ENCODE peak calls at places on chromosomes 16 and 17, in eight cellular contexts. One of them, this sample, is unnamed.

GRCh38 chr17:35116845-35117244 is 2.8 kb downstream of the RAD51D start:
- DNase-seq in mammary epithelial cell: no peak
- DNase-seq in heart left ventricle: no peak
- DNase-seq in tibial artery: no peak
- DNase-seq in mucosa of descending colon: no peak
- DNase-seq in adrenal gland: no peak
- DNase-seq in CD8-positive, alpha-beta T cell: no peak
- DNase-seq in Panc1: no peak
- DNase-seq in this sample: no peak

GRCh38 chr17:63446218-63446980 is at the start of gene CYB561:
- DNase-seq in Panc1: no peak
- DNase-seq in CD8-positive, alpha-beta T cell: peak; percentile 31
- DNase-seq in heart left ventricle: peak; percentile 82
- DNase-seq in mammary epithelial cell: peak; percentile 63
- DNase-seq in adrenal gland: peak; percentile 83
- DNase-seq in tibial artery: peak; percentile 84
- DNase-seq in mucosa of descending colon: peak; percentile 86
- DNase-seq in this sample: peak; percentile 66

GRCh38 chr17:50681260-50682200 is 26.2 kb downstream of the ANKRD40 start:
- DNase-seq in mucosa of descending colon: peak; percentile 71
- DNase-seq in adrenal gland: no peak
- DNase-seq in Panc1: no peak
- DNase-seq in heart left ventricle: peak; percentile 51
- DNase-seq in mammary epithelial cell: no peak
- DNase-seq in tibial artery: peak; percentile 70
- DNase-seq in CD8-positive, alpha-beta T cell: no peak
- DNase-seq in this sample: no peak

GRCh38 chr17:19336938-19337711 is 25.4 kb downstream of the B9D1 start:
- DNase-seq in Panc1: no peak
- DNase-seq in heart left ventricle: peak; percentile 57
- DNase-seq in tibial artery: no peak
- DNase-seq in adrenal gland: peak; percentile 19
- DNase-seq in mucosa of descending colon: no peak
- DNase-seq in mammary epithelial cell: no peak
- DNase-seq in CD8-positive, alpha-beta T cell: no peak
- DNase-seq in this sample: no peak

GRCh38 chr17:27997522-27997921 is 45.0 kb upstream of the NLK start:
- DNase-seq in mucosa of descending colon: no peak
- DNase-seq in CD8-positive, alpha-beta T cell: no peak
- DNase-seq in heart left ventricle: no peak
- DNase-seq in adrenal gland: no peak
- DNase-seq in Panc1: no peak
- DNase-seq in mammary epithelial cell: no peak
- DNase-seq in tibial artery: no peak
- DNase-seq in this sample: no peak

GRCh38 chr16:78563905-78564304 is 464.5 kb downstream of the WWOX start:
- DNase-seq in tibial artery: no peak
- DNase-seq in Panc1: no peak
- DNase-seq in heart left ventricle: no peak
- DNase-seq in adrenal gland: no peak
- DNase-seq in mammary epithelial cell: peak; percentile 20
- DNase-seq in mucosa of descending colon: no peak
- DNase-seq in CD8-positive, alpha-beta T cell: no peak
- DNase-seq in this sample: no peak

GRCh38 chr17:35299108-35299507 is 56.2 kb downstream of the SLFN5 start:
- DNase-seq in mucosa of descending colon: peak; percentile 39
- DNase-seq in mammary epithelial cell: peak; percentile 88
- DNase-seq in Panc1: no peak
- DNase-seq in CD8-positive, alpha-beta T cell: no peak
- DNase-seq in heart left ventricle: no peak
- DNase-seq in tibial artery: no peak
- DNase-seq in adrenal gland: no peak
- DNase-seq in this sample: no peak

GRCh38 chr17:4144411-4144747 is 1.4 kb downstream of the CYB5D2 start:
- DNase-seq in tibial artery: no peak
- DNase-seq in Panc1: no peak
- DNase-seq in adrenal gland: no peak
- DNase-seq in mucosa of descending colon: no peak
- DNase-seq in heart left ventricle: no peak
- DNase-seq in CD8-positive, alpha-beta T cell: no peak
- DNase-seq in mammary epithelial cell: no peak
- DNase-seq in this sample: no peak

GRCh38 chr17:10166181-10166935 is 32.0 kb downstream of the GAS7 start:
- DNase-seq in tibial artery: no peak
- DNase-seq in mammary epithelial cell: no peak
- DNase-seq in mucosa of descending colon: no peak
- DNase-seq in adrenal gland: no peak
- DNase-seq in Panc1: no peak
- DNase-seq in CD8-positive, alpha-beta T cell: no peak
- DNase-seq in heart left ventricle: no peak
- DNase-seq in this sample: no peak

GRCh38 chr17:40598928-40599627 is 33.8 kb upstream of the CCR7 start:
- DNase-seq in heart left ventricle: no peak
- DNase-seq in tibial artery: peak; percentile 90
- DNase-seq in Panc1: no peak
- DNase-seq in adrenal gland: no peak
- DNase-seq in CD8-positive, alpha-beta T cell: peak; percentile 88
- DNase-seq in mammary epithelial cell: no peak
- DNase-seq in mucosa of descending colon: peak; percentile 41
- DNase-seq in this sample: peak; percentile 58

GRCh38 chr17:19762515-19762961 is 14.4 kb upstream of the ALDH3A1 start:
- DNase-seq in CD8-positive, alpha-beta T cell: peak; percentile 27
- DNase-seq in mucosa of descending colon: peak; percentile 84
- DNase-seq in tibial artery: peak; percentile 89
- DNase-seq in Panc1: no peak
- DNase-seq in mammary epithelial cell: peak; percentile 35
- DNase-seq in heart left ventricle: peak; percentile 80
- DNase-seq in adrenal gland: peak; percentile 70
- DNase-seq in this sample: no peak

GRCh38 chr17:63550816-63551639 is 751 bp downstream of the DCAF7 start:
- DNase-seq in mammary epithelial cell: peak; percentile 33
- DNase-seq in tibial artery: no peak
- DNase-seq in heart left ventricle: no peak
- DNase-seq in Panc1: no peak
- DNase-seq in adrenal gland: no peak
- DNase-seq in CD8-positive, alpha-beta T cell: no peak
- DNase-seq in mucosa of descending colon: peak; percentile 23
- DNase-seq in this sample: no peak

GRCh38 chr17:49576906-49577650 is 1.4 kb downstream of the NXPH3 start:
- DNase-seq in Panc1: no peak
- DNase-seq in tibial artery: peak; percentile 74
- DNase-seq in CD8-positive, alpha-beta T cell: no peak
- DNase-seq in mucosa of descending colon: no peak
- DNase-seq in heart left ventricle: no peak
- DNase-seq in mammary epithelial cell: no peak
- DNase-seq in adrenal gland: no peak
- DNase-seq in this sample: no peak

GRCh38 chr17:68734202-68734825 is 133.1 kb upstream of the FAM20A start:
- DNase-seq in tibial artery: no peak
- DNase-seq in CD8-positive, alpha-beta T cell: no peak
- DNase-seq in mammary epithelial cell: no peak
- DNase-seq in heart left ventricle: no peak
- DNase-seq in mucosa of descending colon: no peak
- DNase-seq in Panc1: no peak
- DNase-seq in adrenal gland: no peak
- DNase-seq in this sample: no peak

GRCh38 chr17:35875439-35876139 is 4.6 kb downstream of the CCL5 start:
- DNase-seq in adrenal gland: no peak
- DNase-seq in heart left ventricle: no peak
- DNase-seq in tibial artery: no peak
- DNase-seq in CD8-positive, alpha-beta T cell: peak; percentile 39
- DNase-seq in mammary epithelial cell: no peak
- DNase-seq in Panc1: no peak
- DNase-seq in mucosa of descending colon: no peak
- DNase-seq in this sample: no peak

GRCh38 chr17:82656266-82656665 is 8.0 kb upstream of the WDR45B start:
- DNase-seq in heart left ventricle: no peak
- DNase-seq in CD8-positive, alpha-beta T cell: no peak
- DNase-seq in mammary epithelial cell: no peak
- DNase-seq in adrenal gland: no peak
- DNase-seq in Panc1: no peak
- DNase-seq in mucosa of descending colon: no peak
- DNase-seq in tibial artery: no peak
- DNase-seq in this sample: no peak
- H3K9me3 ChIP-seq in heart left ventricle: no peaks in the 10 kb centered on the region
- H3K9me3 ChIP-seq in CD8-positive, alpha-beta T cell: no peaks in the 10 kb centered on the region
- H3K9me3 ChIP-seq in mammary epithelial cell: no peaks in the 10 kb centered on the region
- H3K9me3 ChIP-seq in adrenal gland: no peaks in the 10 kb centered on the region
- H3K9me3 ChIP-seq in Panc1: no peaks in the 10 kb centered on the region
- H3K9me3 ChIP-seq in mucosa of descending colon: no peaks in the 10 kb centered on the region
- H3K9me3 ChIP-seq in tibial artery: no peaks in the 10 kb centered on the region
- H3K9me3 ChIP-seq in this sample: no peaks in the 10 kb centered on the region

GRCh38 chr16:34078697-34079096 is 619.3 kb downstream of the TP53TG3F start:
- DNase-seq in tibial artery: no peak
- DNase-seq in mammary epithelial cell: peak; percentile 38
- DNase-seq in heart left ventricle: no peak
- DNase-seq in adrenal gland: no peak
- DNase-seq in mucosa of descending colon: no peak
- DNase-seq in CD8-positive, alpha-beta T cell: no peak
- DNase-seq in Panc1: no peak
- DNase-seq in this sample: no peak
- H3K9me3 ChIP-seq in tibial artery: peaks cover 3% of the 10 kb centered on the region
- H3K9me3 ChIP-seq in mammary epithelial cell: peaks cover 87% of the 10 kb centered on the region
- H3K9me3 ChIP-seq in heart left ventricle: peaks cover 63% of the 10 kb centered on the region
- H3K9me3 ChIP-seq in adrenal gland: no peaks in the 10 kb centered on the region
- H3K9me3 ChIP-seq in mucosa of descending colon: peaks cover 96% of the 10 kb centered on the region
- H3K9me3 ChIP-seq in CD8-positive, alpha-beta T cell: no peaks in the 10 kb centered on the region
- H3K9me3 ChIP-seq in Panc1: no peaks in the 10 kb centered on the region
- H3K9me3 ChIP-seq in this sample: peaks cover 5% of the 10 kb centered on the region

DNA sequence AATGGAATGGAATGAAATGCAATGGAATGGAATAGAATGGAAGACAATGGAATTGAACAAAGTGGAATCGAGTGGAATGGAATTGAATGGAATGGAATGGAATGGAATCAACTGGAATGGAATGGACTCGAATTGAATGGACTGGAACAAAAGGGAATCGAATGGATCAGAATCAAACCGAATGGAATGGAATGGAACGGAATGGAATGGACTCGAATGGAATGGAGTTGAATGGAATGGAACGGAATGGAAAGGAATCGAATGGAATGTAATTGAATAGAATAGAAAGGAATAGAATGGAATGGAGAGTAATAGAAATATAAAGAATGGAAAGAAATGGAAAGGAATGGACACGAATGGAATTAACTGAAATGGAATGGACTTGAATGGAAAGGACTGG is 475.2 kb upstream of the WSB1 start:
- DNase-seq in CD8-positive, alpha-beta T cell: no peak
- DNase-seq in Panc1: no peak
- DNase-seq in mammary epithelial cell: peak; percentile 35
- DNase-seq in adrenal gland: no peak
- DNase-seq in mucosa of descending colon: no peak
- DNase-seq in tibial artery: no peak
- DNase-seq in heart left ventricle: no peak
- DNase-seq in this sample: no peak
- H3K9me3 ChIP-seq in CD8-positive, alpha-beta T cell: peaks cover 17% of the 10 kb centered on the region
- H3K9me3 ChIP-seq in Panc1: no peaks in the 10 kb centered on the region
- H3K9me3 ChIP-seq in mammary epithelial cell: peaks cover 80% of the 10 kb centered on the region
- H3K9me3 ChIP-seq in adrenal gland: no peaks in the 10 kb centered on the region
- H3K9me3 ChIP-seq in mucosa of descending colon: peaks cover 97% of the 10 kb centered on the region
- H3K9me3 ChIP-seq in tibial artery: peaks cover 4% of the 10 kb centered on the region
- H3K9me3 ChIP-seq in heart left ventricle: peaks cover 70% of the 10 kb centered on the region
- H3K9me3 ChIP-seq in this sample: peaks cover 36% of the 10 kb centered on the region

DNA sequence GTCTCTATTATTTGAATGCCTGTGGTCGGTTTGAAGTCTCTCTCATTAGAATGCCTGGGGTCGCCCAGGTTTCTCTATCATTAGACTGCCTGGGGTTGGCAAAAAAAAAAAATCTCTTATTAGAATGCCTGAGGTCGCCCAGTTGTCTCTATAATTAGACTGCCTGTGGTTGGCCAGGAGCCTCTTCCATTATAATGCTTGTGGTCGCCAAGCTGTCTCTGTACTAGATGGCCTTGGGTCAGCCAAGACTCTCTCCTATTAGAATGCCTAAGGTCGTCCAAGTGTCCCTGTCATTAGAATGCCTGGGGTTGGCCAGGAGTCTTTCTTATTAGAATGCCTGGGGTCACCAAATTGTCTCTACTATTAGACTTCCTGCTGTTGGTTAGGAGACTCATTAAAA is 2228.4 kb downstream of the TP53TG3F start:
- DNase-seq in mammary epithelial cell: no peak
- DNase-seq in mucosa of descending colon: no peak
- DNase-seq in tibial artery: no peak
- DNase-seq in Panc1: no peak
- DNase-seq in CD8-positive, alpha-beta T cell: no peak
- DNase-seq in adrenal gland: no peak
- DNase-seq in heart left ventricle: no peak
- DNase-seq in this sample: no peak
- H3K9me3 ChIP-seq in mammary epithelial cell: peaks cover 41% of the 10 kb centered on the region
- H3K9me3 ChIP-seq in mucosa of descending colon: peaks cover 96% of the 10 kb centered on the region
- H3K9me3 ChIP-seq in tibial artery: no peaks in the 10 kb centered on the region
- H3K9me3 ChIP-seq in Panc1: no peaks in the 10 kb centered on the region
- H3K9me3 ChIP-seq in CD8-positive, alpha-beta T cell: peaks cover 5% of the 10 kb centered on the region
- H3K9me3 ChIP-seq in adrenal gland: no peaks in the 10 kb centered on the region
- H3K9me3 ChIP-seq in heart left ventricle: peaks cover 5% of the 10 kb centered on the region
- H3K9me3 ChIP-seq in this sample: peaks cover 6% of the 10 kb centered on the region

DNA sequence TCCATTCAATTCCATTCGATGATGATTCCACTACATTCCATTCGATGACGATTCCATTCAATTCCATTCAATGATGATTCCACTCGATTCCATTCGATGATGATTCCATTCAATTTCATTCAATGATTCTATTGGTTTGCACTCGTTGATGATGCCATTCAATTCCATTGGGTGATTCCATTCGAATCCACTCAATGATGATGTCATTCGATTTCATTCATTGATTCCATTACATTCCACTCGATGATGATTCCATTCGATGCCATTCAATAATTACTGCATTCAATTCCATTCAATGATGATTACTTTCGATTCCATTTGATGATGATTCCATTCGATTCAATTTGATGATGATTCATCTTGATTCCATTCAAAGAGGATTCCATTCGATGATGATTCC is 1299.4 kb downstream of the TP53TG3F start:
- DNase-seq in tibial artery: no peak
- DNase-seq in mucosa of descending colon: no peak
- DNase-seq in heart left ventricle: no peak
- DNase-seq in adrenal gland: no peak
- DNase-seq in mammary epithelial cell: no peak
- DNase-seq in Panc1: no peak
- DNase-seq in CD8-positive, alpha-beta T cell: no peak
- DNase-seq in this sample: no peak
- H3K9me3 ChIP-seq in tibial artery: peaks cover 2% of the 10 kb centered on the region
- H3K9me3 ChIP-seq in mucosa of descending colon: peaks cover 100% of the 10 kb centered on the region
- H3K9me3 ChIP-seq in heart left ventricle: peaks cover 87% of the 10 kb centered on the region
- H3K9me3 ChIP-seq in adrenal gland: no peaks in the 10 kb centered on the region
- H3K9me3 ChIP-seq in mammary epithelial cell: peaks cover 82% of the 10 kb centered on the region
- H3K9me3 ChIP-seq in Panc1: no peaks in the 10 kb centered on the region
- H3K9me3 ChIP-seq in CD8-positive, alpha-beta T cell: no peaks in the 10 kb centered on the region
- H3K9me3 ChIP-seq in this sample: peaks cover 11% of the 10 kb centered on the region

DNA sequence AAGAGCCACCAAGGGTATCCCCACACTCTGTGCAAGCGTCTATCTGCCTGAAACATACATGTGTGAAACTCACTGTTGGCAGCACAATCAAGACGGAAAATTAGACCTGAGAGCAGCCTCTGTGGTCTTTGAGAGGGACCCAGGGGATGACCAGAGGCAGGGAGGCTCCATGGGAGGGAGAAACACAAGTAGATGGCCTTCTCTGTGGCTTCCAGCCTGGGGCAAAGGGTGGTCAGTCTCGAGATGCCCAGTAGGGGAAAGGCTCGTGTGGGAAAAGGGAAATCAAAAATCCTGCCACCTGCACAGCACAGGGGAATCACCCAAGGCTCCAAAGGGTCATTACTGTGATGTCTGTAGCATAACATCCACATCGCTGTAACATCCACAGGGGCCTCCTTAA is 823.3 kb downstream of the KCNJ18 start:
- DNase-seq in mucosa of descending colon: no peak
- DNase-seq in CD8-positive, alpha-beta T cell: no peak
- DNase-seq in tibial artery: no peak
- DNase-seq in heart left ventricle: no peak
- DNase-seq in Panc1: no peak
- DNase-seq in mammary epithelial cell: no peak
- DNase-seq in adrenal gland: no peak
- DNase-seq in this sample: no peak
- H3K9me3 ChIP-seq in mucosa of descending colon: peaks cover 58% of the 10 kb centered on the region
- H3K9me3 ChIP-seq in CD8-positive, alpha-beta T cell: no peaks in the 10 kb centered on the region
- H3K9me3 ChIP-seq in tibial artery: no peaks in the 10 kb centered on the region
- H3K9me3 ChIP-seq in heart left ventricle: no peaks in the 10 kb centered on the region
- H3K9me3 ChIP-seq in Panc1: no peaks in the 10 kb centered on the region
- H3K9me3 ChIP-seq in mammary epithelial cell: peaks cover 31% of the 10 kb centered on the region
- H3K9me3 ChIP-seq in adrenal gland: no peaks in the 10 kb centered on the region
- H3K9me3 ChIP-seq in this sample: no peaks in the 10 kb centered on the region